ENCODE peak calls at places on chromosomes 2 and 18, in seven cellular contexts. J is GM12865, X is Peyer's patch, M is cardiac muscle cell, Z is body of pancreas, N is breast epithelium, W is epithelial cell of esophagus. G is an unnamed sample.

GRCh38 chr18:48580782-48581181 is 42.0 kb downstream of the CTIF start:
- DNase-seq in W (no peak), Z (no peak), N (no peak), M (no peak), J (no peak), X (no peak), G (no peak)

GRCh38 chr2:69436594-69436936 is 670 bp downstream of the NFU1 start:
- DNase-seq in J (peak), N (no peak), X (no peak), W (peak), Z (no peak), M (no peak), G (peak)

GRCh38 chr2:175854149-175854548 is 147.9 kb downstream of the LNPK start:
- DNase-seq in N (no peak), M (no peak), Z (no peak), W (no peak), J (no peak), X (no peak), G (no peak)

GRCh38 chr2:159030674-159031380 is 62.4 kb downstream of the TANC1 start:
- DNase-seq in M (peak), X (peak), Z (peak), W (peak), J (no peak), N (no peak), G (no peak)

GRCh38 chr2:172677363-172677762 is 58.3 kb upstream of the RAPGEF4 start:
- DNase-seq in Z (no peak), N (peak), M (no peak), J (no peak), W (peak), X (no peak), G (no peak)

GRCh38 chr2:18213986-18214385 is 335.5 kb downstream of the KCNS3 start:
- DNase-seq in X (no peak), J (no peak), M (no peak), N (no peak), Z (no peak), W (no peak), G (no peak)

GRCh38 chr2:209413615-209414014 is 10.2 kb upstream of the MAP2 start:
- DNase-seq in X (no peak), N (no peak), M (no peak), J (no peak), Z (no peak), W (no peak), G (no peak)

GRCh38 chr2:98793275-98793674 is 62.3 kb upstream of the MGAT4A start:
- DNase-seq in Z (no peak), X (no peak), W (peak), N (no peak), M (no peak), J (no peak), G (no peak)

GRCh38 chr2:134246154-134246874 is 7.6 kb upstream of the MGAT5 start:
- DNase-seq in W (no peak), Z (no peak), N (no peak), J (no peak), X (no peak), M (no peak), G (no peak)

GRCh38 chr2:180056367-180057118 is 49.4 kb upstream of the CWC22 start:
- DNase-seq in J (no peak), W (no peak), X (no peak), Z (no peak), N (no peak), M (no peak), G (no peak)

GRCh38 chr2:86147793-86148192 is 41.8 kb downstream of the PTCD3 start:
- DNase-seq in N (no peak), Z (no peak), J (no peak), M (no peak), X (no peak), W (no peak), G (no peak)

GRCh38 chr2:230075988-230076631 is 7.4 kb upstream of the SLC16A14 start:
- DNase-seq in N (no peak), J (no peak), X (no peak), W (no peak), Z (no peak), M (no peak), G (no peak)

GRCh38 chr2:29841386-29842004 is 79.9 kb downstream of the ALK start:
- DNase-seq in N (no peak), W (peak), X (no peak), J (peak), Z (peak), M (peak), G (no peak)

GRCh38 chr2:75561566-75562512 is 1.1 kb upstream of the EVA1A start:
- DNase-seq in W (peak), M (no peak), J (no peak), Z (no peak), X (no peak), N (no peak), G (no peak)
- H3K4me3 ChIP-seq in W (no peak), M (peak), J (no peak), Z (no peak), X (no peak), N (peak), G (no peak)

DNA sequence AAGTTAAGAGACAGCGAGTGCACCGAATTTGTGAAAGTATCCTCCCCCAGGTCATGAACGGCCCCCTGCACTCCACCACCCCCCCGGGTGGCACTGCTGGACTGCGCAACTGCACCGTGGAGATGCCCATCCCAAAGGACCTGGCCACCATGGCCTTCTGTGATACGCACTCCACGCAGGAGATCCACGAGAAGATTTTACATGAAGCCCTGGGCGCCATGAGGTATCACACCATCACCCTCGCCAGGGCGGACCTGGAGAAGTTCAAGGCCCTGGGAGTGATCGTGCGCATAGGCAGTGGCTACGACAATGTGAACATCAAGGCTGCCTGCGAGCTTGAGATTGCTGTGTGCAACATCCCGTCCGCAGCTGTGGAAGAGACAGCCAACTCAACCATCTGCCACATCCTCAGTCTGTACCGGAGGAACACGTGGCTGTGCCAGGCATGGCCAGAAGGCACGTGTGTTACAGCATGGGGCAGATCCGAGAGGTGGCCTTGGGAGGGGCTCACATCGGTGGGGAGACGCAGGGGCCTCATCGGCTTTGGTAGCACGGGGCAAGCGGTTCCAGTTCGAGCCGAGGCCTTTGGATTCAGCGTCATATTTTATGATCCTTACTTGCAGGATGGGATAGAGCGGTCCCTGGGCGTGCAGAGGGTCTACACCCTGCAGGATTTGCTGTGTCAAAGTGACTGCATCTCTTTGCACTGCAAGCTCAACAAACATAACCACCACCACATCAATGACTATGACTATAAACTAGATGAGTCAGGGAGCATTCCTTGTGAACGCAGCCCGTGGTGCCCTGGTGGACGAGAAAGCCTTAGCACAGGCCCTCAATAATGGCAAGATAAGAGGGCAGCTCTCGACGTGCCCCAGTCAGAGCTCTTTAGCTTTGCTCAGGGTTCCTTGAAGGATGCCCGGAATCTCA is 290.8 kb upstream of the MC4R start:
- DNase-seq in M (no peak), W (no peak), J (no peak), Z (no peak), X (no peak), N (no peak), G (no peak)
- H3K4me3 ChIP-seq in M (no peak), W (no peak), J (no peak), Z (no peak), X (no peak), N (no peak), G (no peak)

DNA sequence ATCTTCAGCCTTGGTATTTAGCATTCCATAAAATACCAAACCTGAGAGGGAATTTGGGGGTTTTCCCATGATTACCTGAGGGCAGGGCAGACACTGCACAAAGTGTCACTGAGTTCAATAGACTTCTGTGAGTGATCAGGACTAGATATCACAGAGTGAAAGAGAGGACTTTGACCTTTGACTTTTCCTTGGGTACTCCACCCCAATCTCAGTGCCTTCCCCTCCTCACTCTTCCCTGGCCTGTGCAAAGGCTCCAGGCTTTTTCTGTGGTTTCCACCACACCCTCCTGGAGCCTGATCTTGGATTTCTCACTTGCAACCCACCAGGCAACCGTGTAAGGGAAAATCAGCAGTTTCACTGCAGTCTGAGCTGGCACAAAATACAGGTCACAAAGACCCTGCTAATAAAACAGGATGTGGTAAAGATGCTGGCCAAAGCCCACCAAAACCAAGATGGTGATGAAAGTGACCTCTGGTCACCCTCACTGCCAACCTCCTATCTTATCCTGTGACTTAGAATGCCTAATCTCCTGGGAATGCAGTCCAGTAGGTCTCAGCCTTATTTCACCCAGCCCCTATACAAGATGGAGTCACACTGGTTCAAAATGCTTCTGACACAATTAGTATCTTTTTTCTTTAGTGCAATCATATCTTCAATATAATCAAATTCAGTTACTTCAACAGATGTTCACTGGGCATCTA is 64.0 kb downstream of the BOD1L2 start:
- DNase-seq in W (no peak), X (peak), Z (no peak), J (no peak), N (no peak), M (no peak), G (no peak)
- H3K4me3 ChIP-seq in W (no peak), X (no peak), Z (no peak), J (no peak), N (no peak), M (no peak), G (no peak)

GRCh38 chr18:63161032-63161727 is 158.4 kb downstream of the BCL2 start:
- DNase-seq in M (no peak), X (no peak), Z (no peak), J (peak), W (no peak), N (no peak), G (peak)
- H3K4me3 ChIP-seq in M (no peak), X (peak), Z (no peak), J (peak), W (no peak), N (peak), G (peak)

GRCh38 chr2:218881744-218882462 is 1.3 kb downstream of the WNT10A start:
- DNase-seq in M (no peak), J (no peak), N (no peak), X (no peak), W (no peak), Z (no peak), G (no peak)
- H3K4me3 ChIP-seq in M (no peak), J (peak), N (no peak), X (no peak), W (peak), Z (no peak), G (peak)

GRCh38 chr2:226187126-226187525 is 612.5 kb downstream of the IRS1 start:
- DNase-seq in N (no peak), M (no peak), Z (no peak), W (no peak), J (no peak), X (no peak), G (no peak)

GRCh38 chr2:226184540-226184939 is 615.1 kb downstream of the IRS1 start:
- DNase-seq in J (no peak), Z (no peak), N (no peak), W (no peak), X (no peak), M (no peak), G (no peak)

GRCh38 chr2:226184940-226185575 is 614.6 kb downstream of the IRS1 start:
- DNase-seq in X (no peak), Z (no peak), J (no peak), W (peak), N (no peak), M (no peak), G (no peak)

GRCh38 chr2:226187601-226188000 is 612.0 kb downstream of the IRS1 start:
- DNase-seq in J (no peak), M (no peak), W (no peak), Z (no peak), X (no peak), N (no peak), G (no peak)

GRCh38 chr2:226185613-226186211 is 613.9 kb downstream of the IRS1 start:
- DNase-seq in N (no peak), X (no peak), Z (no peak), M (no peak), J (no peak), W (peak), G (no peak)
- H3K4me3 ChIP-seq in N (no peak), X (no peak), Z (no peak), M (no peak), J (no peak), W (no peak), G (no peak)